ENCODE peak calls at places on chromosomes 4 and X, in six cellular contexts. F is spleen, A is GM12865, L is psoas muscle, H is A549, J is fibroblast of lung. I is an unnamed sample.

GRCh38 chrX:54812306-54812705 is 4.8 kb downstream of the MAGED2 start:
- DNase-seq in F (no peak), A (no peak), L (no peak), H (no peak), J (no peak), I (no peak)

GRCh38 chr4:77358315-77358928 is 201.4 kb downstream of the CCNG2 start:
- DNase-seq in F (no peak), A (peak), L (no peak), H (peak), J (peak), I (peak)

GRCh38 chr4:41015031-41015675 is 199.2 kb downstream of the APBB2 start:
- DNase-seq in F (no peak), A (no peak), L (no peak), H (no peak), J (no peak), I (no peak)

GRCh38 chrX:38800981-38801845 is at the start of gene MID1IP1:
- DNase-seq in F (peak), A (no peak), L (peak), H (peak), J (peak), I (peak)

GRCh38 chr4:13534344-13535063 is 9.8 kb downstream of the NKX3-2 start:
- DNase-seq in F (peak), A (no peak), L (no peak), H (no peak), J (no peak), I (no peak)

GRCh38 chr4:7810792-7811535 is 128.7 kb downstream of the AFAP1 start:
- DNase-seq in F (no peak), A (no peak), L (no peak), H (no peak), J (no peak), I (no peak)

GRCh38 chr4:146525754-146526153 is 4.0 kb upstream of the SLC10A7 start:
- DNase-seq in F (no peak), A (no peak), L (no peak), H (no peak), J (no peak), I (no peak)

GRCh38 chrX:24925430-24925829 is 90.3 kb downstream of the ARX start:
- DNase-seq in F (no peak), A (no peak), L (no peak), H (no peak), J (no peak), I (no peak)

GRCh38 chr4:5033266-5033945 is 14.1 kb upstream of the CYTL1 start:
- DNase-seq in F (peak), A (peak), L (peak), H (no peak), J (peak), I (no peak)

GRCh38 chr4:171846232-171846631 is 33.0 kb downstream of the GALNTL6 start:
- DNase-seq in F (no peak), A (peak), L (no peak), H (peak), J (peak), I (peak)

GRCh38 chr4:38663021-38663800 is 788 bp upstream of the KLF3 start:
- DNase-seq in F (no peak), A (no peak), L (no peak), H (peak), J (peak), I (peak)

GRCh38 chrX:27728291-27728690 is 79.5 kb upstream of the MAGEB10 start:
- DNase-seq in F (no peak), A (no peak), L (no peak), H (peak), J (peak), I (no peak)

GRCh38 chr4:130359537-130359936 is 1263.6 kb downstream of the C4orf33 start:
- DNase-seq in F (no peak), A (no peak), L (no peak), H (peak), J (peak), I (no peak)
- TF ChIP-seq CTCF in F (no peak), A (no peak), L (no peak), H (peak), J (peak), I (no peak)

DNA sequence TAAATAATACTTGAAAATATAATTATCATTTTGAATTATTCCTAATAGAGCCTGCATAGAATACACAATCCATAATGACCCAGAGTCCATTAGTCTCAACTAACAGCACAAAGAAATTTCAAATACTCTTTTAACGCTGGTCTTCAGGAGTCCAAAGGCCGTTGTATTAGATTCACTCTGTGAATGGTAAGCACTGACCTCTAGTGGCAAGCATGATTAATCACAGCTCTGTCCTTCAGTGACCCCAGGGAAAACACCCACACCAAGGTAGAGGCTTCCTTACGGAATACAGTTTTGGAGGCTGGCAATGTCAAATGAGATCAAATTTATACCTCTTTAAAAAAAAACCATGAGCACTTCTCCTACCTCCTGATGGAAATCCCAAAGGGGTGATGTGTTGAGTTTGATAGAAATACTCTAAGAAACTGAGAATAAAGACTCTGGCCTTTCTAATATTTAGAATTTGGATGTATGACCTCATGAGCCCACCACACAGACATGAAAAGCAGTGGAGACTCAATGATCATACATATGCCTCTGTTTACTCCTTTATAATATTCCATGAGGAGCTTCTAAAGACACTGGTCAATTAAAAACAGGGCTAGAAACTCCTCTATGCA is 147.2 kb upstream of the DKK2 start:
- DNase-seq in F (no peak), A (peak), L (no peak), H (peak), J (peak), I (peak)
- TF ChIP-seq CTCF in F (peak), A (peak), L (peak), H (peak), J (peak), I (peak)

DNA sequence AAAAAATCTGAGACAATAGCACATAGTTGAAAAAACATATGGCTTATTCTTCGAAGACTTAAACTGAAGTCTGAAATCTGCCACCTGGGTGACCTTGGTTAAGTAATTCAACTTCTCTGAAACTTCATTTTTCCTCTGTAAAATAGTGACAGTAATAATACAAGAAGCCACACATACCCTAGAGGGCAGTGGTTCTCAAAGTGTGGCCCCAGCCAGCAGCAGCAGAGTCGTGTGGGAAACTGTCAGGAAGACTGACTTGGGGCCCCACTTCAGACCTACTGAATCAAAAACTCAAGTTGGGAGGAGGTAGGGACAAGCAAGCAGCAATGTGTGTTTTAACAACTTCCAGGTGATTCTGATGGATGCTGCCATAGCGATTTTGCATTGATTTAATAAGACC is 249.9 kb downstream of the HNRNPD start:
- DNase-seq in F (no peak), A (no peak), L (no peak), H (no peak), J (no peak), I (no peak)
- TF ChIP-seq CTCF in F (no peak), A (no peak), L (no peak), H (no peak), J (no peak), I (no peak)

GRCh38 chr4:109662786-109663185 is 40.5 kb downstream of the CASP6 start:
- DNase-seq in F (no peak), A (no peak), L (no peak), H (no peak), J (no peak), I (no peak)

GRCh38 chr4:109657854-109658253 is 45.4 kb downstream of the CASP6 start:
- DNase-seq in F (no peak), A (no peak), L (no peak), H (no peak), J (no peak), I (no peak)

GRCh38 chr4:109655396-109655795 is 47.8 kb downstream of the CASP6 start:
- DNase-seq in F (no peak), A (no peak), L (no peak), H (no peak), J (peak), I (no peak)

DNA sequence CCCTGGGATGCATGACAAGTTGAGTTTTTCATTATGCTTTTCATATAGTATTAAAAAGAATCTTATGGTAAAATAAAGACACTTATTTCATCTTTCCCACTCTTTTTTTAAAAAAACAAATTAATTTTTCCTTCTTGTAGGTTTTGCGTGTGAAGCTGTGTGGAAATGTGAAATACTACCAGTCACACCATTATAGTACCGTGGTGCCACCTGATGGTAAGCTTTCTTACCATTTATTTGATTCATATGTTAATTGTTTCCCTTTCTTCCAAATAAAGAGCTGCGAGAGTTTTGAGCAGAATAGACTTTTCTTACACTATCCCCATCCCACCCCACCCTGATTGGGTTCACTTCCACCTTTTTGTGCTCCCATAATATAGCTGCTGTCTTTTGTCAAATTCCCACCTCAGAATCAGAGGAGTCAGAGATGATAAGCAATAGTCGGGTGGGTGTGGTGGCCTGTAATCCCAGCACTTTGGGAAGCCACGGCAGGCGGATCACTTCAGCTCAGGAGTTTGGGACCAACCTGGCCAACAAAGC is 44.3 kb downstream of the CASP6 start:
- DNase-seq in F (no peak), A (no peak), L (no peak), H (peak), J (no peak), I (no peak)
- TF ChIP-seq CTCF in F (no peak), A (no peak), L (no peak), H (peak), J (no peak), I (peak)